ENCODE peak calls at places on chromosomes 13 and 19, in ten cellular contexts. One of them, this sample, is unnamed.

GRCh38 chr13:64758520-64758919 is 2471.6 kb downstream of the PCDH9 start:
- DNase-seq in breast epithelium: no peak
- DNase-seq in AG04450: no peak
- DNase-seq in choroid plexus epithelial cell: peak; percentile 3
- DNase-seq in tibial nerve: no peak
- DNase-seq in lung: no peak
- DNase-seq in endothelial cell: no peak
- DNase-seq in cardiac fibroblast: peak; percentile 31
- DNase-seq in stomach: no peak
- DNase-seq in foreskin fibroblast: peak; percentile 9
- DNase-seq in this sample: no peak

GRCh38 chr19:33152178-33152577 is 20.3 kb downstream of the WDR88 start:
- DNase-seq in breast epithelium: no peak
- DNase-seq in AG04450: no peak
- DNase-seq in choroid plexus epithelial cell: peak; percentile 64
- DNase-seq in tibial nerve: no peak
- DNase-seq in lung: no peak
- DNase-seq in endothelial cell: no peak
- DNase-seq in cardiac fibroblast: peak; percentile 54
- DNase-seq in stomach: no peak
- DNase-seq in foreskin fibroblast: peak; percentile 61
- DNase-seq in this sample: no peak

GRCh38 chr13:29935309-29935981 is 85.0 kb upstream of the UBL3 start:
- DNase-seq in breast epithelium: no peak
- DNase-seq in AG04450: no peak
- DNase-seq in choroid plexus epithelial cell: no peak
- DNase-seq in tibial nerve: no peak
- DNase-seq in lung: no peak
- DNase-seq in endothelial cell: no peak
- DNase-seq in cardiac fibroblast: no peak
- DNase-seq in stomach: peak; percentile 48
- DNase-seq in foreskin fibroblast: no peak
- DNase-seq in this sample: no peak

GRCh38 chr19:46654621-46655152 is 6.3 kb downstream of the DACT3 start:
- DNase-seq in breast epithelium: no peak
- DNase-seq in AG04450: no peak
- DNase-seq in choroid plexus epithelial cell: no peak
- DNase-seq in tibial nerve: no peak
- DNase-seq in lung: no peak
- DNase-seq in endothelial cell: no peak
- DNase-seq in cardiac fibroblast: no peak
- DNase-seq in stomach: no peak
- DNase-seq in foreskin fibroblast: no peak
- DNase-seq in this sample: peak; percentile 16

GRCh38 chr13:21069561-21070004 is 8.2 kb upstream of the LATS2 start:
- DNase-seq in breast epithelium: no peak
- DNase-seq in AG04450: peak; percentile 88
- DNase-seq in choroid plexus epithelial cell: peak; percentile 97
- DNase-seq in tibial nerve: peak; percentile 49
- DNase-seq in lung: no peak
- DNase-seq in endothelial cell: no peak
- DNase-seq in cardiac fibroblast: peak; percentile 96
- DNase-seq in stomach: no peak
- DNase-seq in foreskin fibroblast: peak; percentile 95
- DNase-seq in this sample: no peak

GRCh38 chr13:80341098-80341701 is at the start of gene SPRY2:
- DNase-seq in breast epithelium: peak; percentile 88
- DNase-seq in AG04450: peak; percentile 85
- DNase-seq in choroid plexus epithelial cell: peak; percentile 97
- DNase-seq in tibial nerve: peak; percentile 91
- DNase-seq in lung: peak; percentile 92
- DNase-seq in endothelial cell: peak; percentile 90
- DNase-seq in cardiac fibroblast: peak; percentile 99
- DNase-seq in stomach: peak; percentile 93
- DNase-seq in foreskin fibroblast: peak; percentile 100
- DNase-seq in this sample: peak; percentile 92

GRCh38 chr13:37058801-37059135 is 720 bp downstream of the SUPT20H start:
- DNase-seq in breast epithelium: no peak
- DNase-seq in AG04450: no peak
- DNase-seq in choroid plexus epithelial cell: peak; percentile 43
- DNase-seq in tibial nerve: no peak
- DNase-seq in lung: no peak
- DNase-seq in endothelial cell: peak; percentile 27
- DNase-seq in cardiac fibroblast: peak; percentile 39
- DNase-seq in stomach: no peak
- DNase-seq in foreskin fibroblast: no peak
- DNase-seq in this sample: peak; percentile 33

GRCh38 chr13:44899967-44900366 is 89.3 kb downstream of the NUFIP1 start:
- DNase-seq in breast epithelium: no peak
- DNase-seq in AG04450: no peak
- DNase-seq in choroid plexus epithelial cell: no peak
- DNase-seq in tibial nerve: no peak
- DNase-seq in lung: no peak
- DNase-seq in endothelial cell: no peak
- DNase-seq in cardiac fibroblast: no peak
- DNase-seq in stomach: no peak
- DNase-seq in foreskin fibroblast: no peak
- DNase-seq in this sample: no peak

GRCh38 chr19:52945652-52946321 is 16.9 kb downstream of the ZNF816 start:
- DNase-seq in breast epithelium: no peak
- DNase-seq in AG04450: no peak
- DNase-seq in choroid plexus epithelial cell: no peak
- DNase-seq in tibial nerve: no peak
- DNase-seq in lung: no peak
- DNase-seq in endothelial cell: no peak
- DNase-seq in cardiac fibroblast: no peak
- DNase-seq in stomach: peak; percentile 23
- DNase-seq in foreskin fibroblast: no peak
- DNase-seq in this sample: no peak

GRCh38 chr13:92436927-92437326 is 789.7 kb upstream of the GPC6 start:
- DNase-seq in breast epithelium: no peak
- DNase-seq in AG04450: no peak
- DNase-seq in choroid plexus epithelial cell: no peak
- DNase-seq in tibial nerve: no peak
- DNase-seq in lung: no peak
- DNase-seq in endothelial cell: no peak
- DNase-seq in cardiac fibroblast: no peak
- DNase-seq in stomach: no peak
- DNase-seq in foreskin fibroblast: no peak
- DNase-seq in this sample: no peak

GRCh38 chr13:25111557-25111956 is 15.6 kb downstream of the PABPC3 start:
- DNase-seq in breast epithelium: no peak
- DNase-seq in AG04450: no peak
- DNase-seq in choroid plexus epithelial cell: peak; percentile 36
- DNase-seq in tibial nerve: no peak
- DNase-seq in lung: no peak
- DNase-seq in endothelial cell: no peak
- DNase-seq in cardiac fibroblast: no peak
- DNase-seq in stomach: no peak
- DNase-seq in foreskin fibroblast: peak; percentile 4
- DNase-seq in this sample: no peak

GRCh38 chr13:91058066-91058465 is 289.4 kb upstream of the MIR17HG start:
- DNase-seq in breast epithelium: no peak
- DNase-seq in AG04450: no peak
- DNase-seq in choroid plexus epithelial cell: peak; percentile 40
- DNase-seq in tibial nerve: no peak
- DNase-seq in lung: no peak
- DNase-seq in endothelial cell: no peak
- DNase-seq in cardiac fibroblast: peak; percentile 1
- DNase-seq in stomach: no peak
- DNase-seq in foreskin fibroblast: no peak
- DNase-seq in this sample: peak; percentile 12

GRCh38 chr13:113999618-113999910 is 25.7 kb upstream of the C13orf46 start:
- DNase-seq in breast epithelium: no peak
- DNase-seq in AG04450: no peak
- DNase-seq in choroid plexus epithelial cell: no peak
- DNase-seq in tibial nerve: no peak
- DNase-seq in lung: no peak
- DNase-seq in endothelial cell: no peak
- DNase-seq in cardiac fibroblast: no peak
- DNase-seq in stomach: no peak
- DNase-seq in foreskin fibroblast: no peak
- DNase-seq in this sample: no peak

GRCh38 chr19:54021932-54022331 is 30.5 kb downstream of the CACNG6 start:
- DNase-seq in breast epithelium: no peak
- DNase-seq in AG04450: no peak
- DNase-seq in choroid plexus epithelial cell: no peak
- DNase-seq in tibial nerve: no peak
- DNase-seq in lung: no peak
- DNase-seq in endothelial cell: no peak
- DNase-seq in cardiac fibroblast: no peak
- DNase-seq in stomach: no peak
- DNase-seq in foreskin fibroblast: no peak
- DNase-seq in this sample: no peak

GRCh38 chr19:24071078-24071477 is 15.9 kb upstream of the ZNF254 start:
- DNase-seq in breast epithelium: no peak
- DNase-seq in AG04450: no peak
- DNase-seq in choroid plexus epithelial cell: no peak
- DNase-seq in tibial nerve: no peak
- DNase-seq in lung: no peak
- DNase-seq in endothelial cell: no peak
- DNase-seq in cardiac fibroblast: no peak
- DNase-seq in stomach: no peak
- DNase-seq in foreskin fibroblast: no peak
- DNase-seq in this sample: no peak

GRCh38 chr13:76297331-76297730 is 588.9 kb downstream of the KCTD12 start:
- DNase-seq in breast epithelium: no peak
- DNase-seq in AG04450: no peak
- DNase-seq in choroid plexus epithelial cell: no peak
- DNase-seq in tibial nerve: no peak
- DNase-seq in lung: no peak
- DNase-seq in endothelial cell: no peak
- DNase-seq in cardiac fibroblast: no peak
- DNase-seq in stomach: no peak
- DNase-seq in foreskin fibroblast: no peak
- DNase-seq in this sample: no peak
- TF ChIP-seq CTCF in breast epithelium: no peak
- TF ChIP-seq CTCF in AG04450: no peak
- TF ChIP-seq CTCF in choroid plexus epithelial cell: no peak
- TF ChIP-seq CTCF in tibial nerve: no peak
- TF ChIP-seq CTCF in lung: no peak
- TF ChIP-seq CTCF in endothelial cell: no peak
- TF ChIP-seq CTCF in cardiac fibroblast: no peak
- TF ChIP-seq CTCF in stomach: no peak
- TF ChIP-seq CTCF in foreskin fibroblast: no peak
- TF ChIP-seq CTCF in this sample: no peak

GRCh38 chr19:13396256-13397080 is 109.8 kb downstream of the CACNA1A start:
- DNase-seq in breast epithelium: no peak
- DNase-seq in AG04450: peak; percentile 33
- DNase-seq in choroid plexus epithelial cell: peak; percentile 41
- DNase-seq in tibial nerve: peak; percentile 29
- DNase-seq in lung: peak; percentile 42
- DNase-seq in endothelial cell: peak; percentile 64
- DNase-seq in cardiac fibroblast: peak; percentile 88
- DNase-seq in stomach: no peak
- DNase-seq in foreskin fibroblast: peak; percentile 90
- DNase-seq in this sample: peak; percentile 59
- TF ChIP-seq CTCF in breast epithelium: no peak
- TF ChIP-seq CTCF in AG04450: no peak
- TF ChIP-seq CTCF in choroid plexus epithelial cell: no peak
- TF ChIP-seq CTCF in tibial nerve: no peak
- TF ChIP-seq CTCF in lung: no peak
- TF ChIP-seq CTCF in endothelial cell: no peak
- TF ChIP-seq CTCF in cardiac fibroblast: no peak
- TF ChIP-seq CTCF in stomach: no peak
- TF ChIP-seq CTCF in foreskin fibroblast: no peak
- TF ChIP-seq CTCF in this sample: no peak

GRCh38 chr19:21256722-21257121 is 72.5 kb downstream of the ZNF708 start:
- DNase-seq in breast epithelium: no peak
- DNase-seq in AG04450: no peak
- DNase-seq in choroid plexus epithelial cell: peak; percentile 44
- DNase-seq in tibial nerve: no peak
- DNase-seq in lung: no peak
- DNase-seq in endothelial cell: no peak
- DNase-seq in cardiac fibroblast: peak; percentile 6
- DNase-seq in stomach: no peak
- DNase-seq in foreskin fibroblast: no peak
- DNase-seq in this sample: no peak
- TF ChIP-seq CTCF in breast epithelium: no peak
- TF ChIP-seq CTCF in AG04450: peak; percentile 7
- TF ChIP-seq CTCF in choroid plexus epithelial cell: peak; percentile 36
- TF ChIP-seq CTCF in tibial nerve: no peak
- TF ChIP-seq CTCF in lung: no peak
- TF ChIP-seq CTCF in endothelial cell: no peak
- TF ChIP-seq CTCF in cardiac fibroblast: no peak
- TF ChIP-seq CTCF in stomach: no peak
- TF ChIP-seq CTCF in foreskin fibroblast: peak; percentile 4
- TF ChIP-seq CTCF in this sample: no peak

GRCh38 chr13:97574926-97575325 is 141.0 kb downstream of the RAP2A start:
- DNase-seq in breast epithelium: no peak
- DNase-seq in AG04450: peak; percentile 23
- DNase-seq in choroid plexus epithelial cell: peak; percentile 80
- DNase-seq in tibial nerve: no peak
- DNase-seq in lung: no peak
- DNase-seq in endothelial cell: peak; percentile 56
- DNase-seq in cardiac fibroblast: peak; percentile 62
- DNase-seq in stomach: no peak
- DNase-seq in foreskin fibroblast: peak; percentile 20
- DNase-seq in this sample: no peak

GRCh38 chr13:97577026-97577425 is 143.1 kb downstream of the RAP2A start:
- DNase-seq in breast epithelium: no peak
- DNase-seq in AG04450: no peak
- DNase-seq in choroid plexus epithelial cell: no peak
- DNase-seq in tibial nerve: no peak
- DNase-seq in lung: no peak
- DNase-seq in endothelial cell: no peak
- DNase-seq in cardiac fibroblast: no peak
- DNase-seq in stomach: no peak
- DNase-seq in foreskin fibroblast: no peak
- DNase-seq in this sample: no peak

GRCh38 chr13:97567510-97568243 is 133.7 kb downstream of the RAP2A start:
- DNase-seq in breast epithelium: peak; percentile 54
- DNase-seq in AG04450: no peak
- DNase-seq in choroid plexus epithelial cell: peak; percentile 54
- DNase-seq in tibial nerve: peak; percentile 10
- DNase-seq in lung: peak; percentile 63
- DNase-seq in endothelial cell: peak; percentile 11
- DNase-seq in cardiac fibroblast: peak; percentile 76
- DNase-seq in stomach: peak; percentile 61
- DNase-seq in foreskin fibroblast: peak; percentile 39
- DNase-seq in this sample: no peak

GRCh38 chr13:97568850-97569249 is 134.9 kb downstream of the RAP2A start:
- DNase-seq in breast epithelium: no peak
- DNase-seq in AG04450: no peak
- DNase-seq in choroid plexus epithelial cell: no peak
- DNase-seq in tibial nerve: no peak
- DNase-seq in lung: no peak
- DNase-seq in endothelial cell: peak; percentile 56
- DNase-seq in cardiac fibroblast: peak; percentile 7
- DNase-seq in stomach: peak; percentile 34
- DNase-seq in foreskin fibroblast: no peak
- DNase-seq in this sample: no peak

DNA sequence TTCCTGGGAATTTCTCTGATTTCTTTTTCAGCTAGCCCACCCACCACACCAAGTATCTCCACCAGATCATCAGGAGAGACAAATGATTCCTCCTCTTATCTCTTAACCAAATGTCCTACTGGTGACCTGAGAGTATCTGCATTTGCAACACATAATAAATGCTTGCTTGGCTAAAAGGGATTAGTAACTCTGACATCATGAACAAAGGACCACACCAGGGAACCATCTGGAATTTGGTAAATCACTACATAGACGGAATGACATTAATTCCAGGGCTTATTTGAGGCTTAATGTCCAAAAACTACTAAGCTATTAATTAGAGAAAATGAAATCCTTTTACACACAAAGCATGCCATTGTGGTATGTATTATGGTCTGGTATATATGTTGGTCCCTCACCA is 139.0 kb downstream of the RAP2A start:
- DNase-seq in breast epithelium: no peak
- DNase-seq in AG04450: no peak
- DNase-seq in choroid plexus epithelial cell: no peak
- DNase-seq in tibial nerve: no peak
- DNase-seq in lung: no peak
- DNase-seq in endothelial cell: no peak
- DNase-seq in cardiac fibroblast: peak; percentile 17
- DNase-seq in stomach: no peak
- DNase-seq in foreskin fibroblast: peak; percentile 24
- DNase-seq in this sample: no peak
- TF ChIP-seq CTCF in breast epithelium: no peak
- TF ChIP-seq CTCF in AG04450: no peak
- TF ChIP-seq CTCF in choroid plexus epithelial cell: no peak
- TF ChIP-seq CTCF in tibial nerve: no peak
- TF ChIP-seq CTCF in lung: no peak
- TF ChIP-seq CTCF in endothelial cell: no peak
- TF ChIP-seq CTCF in cardiac fibroblast: no peak
- TF ChIP-seq CTCF in stomach: no peak
- TF ChIP-seq CTCF in foreskin fibroblast: no peak
- TF ChIP-seq CTCF in this sample: no peak

This sample was measured in nephron progenitor cell.